ENCODE peak calls at places on chromosome 20, in four cellular contexts. C is HepG2, S is H1, X is GM12878. N is an unnamed sample.

GRCh38 chr20:51596656-51597388 is 54.3 kb upstream of the NFATC2 start:
- DNase-seq in X (no peak), C (no peak), S (no peak), N (no peak)

GRCh38 chr20:19396466-19397081 is 184.1 kb downstream of the SLC24A3 start:
- DNase-seq in C (no peak), X (no peak), S (no peak), N (no peak)

GRCh38 chr20:10453241-10453640 is 18.1 kb downstream of the SLX4IP start:
- DNase-seq in S (no peak), X (peak), C (no peak), N (no peak)

GRCh38 chr20:42007251-42007650 is 389.1 kb upstream of the CHD6 start:
- DNase-seq in S (no peak), C (no peak), X (no peak), N (no peak)

GRCh38 chr20:51169813-51170212 is 146.9 kb upstream of the KCNG1 start:
- DNase-seq in C (no peak), X (no peak), S (peak), N (peak)

GRCh38 chr20:50658804-50659380 is 32.5 kb downstream of the RIPOR3 start:
- DNase-seq in X (no peak), S (no peak), C (no peak), N (no peak)

GRCh38 chr20:21372016-21372415 is 25.3 kb downstream of the NKX2-4 start:
- DNase-seq in C (no peak), S (no peak), X (no peak), N (no peak)

GRCh38 chr20:56155625-56156024 is 92.9 kb upstream of the MC3R start:
- DNase-seq in X (no peak), C (no peak), S (no peak), N (no peak)

GRCh38 chr20:4966826-4967751 is 34.2 kb downstream of the SLC23A2 start:
- DNase-seq in X (no peak), S (no peak), C (peak), N (no peak)

GRCh38 chr20:6600336-6600735 is 167.2 kb upstream of the BMP2 start:
- DNase-seq in C (no peak), S (no peak), X (no peak), N (no peak)

GRCh38 chr20:58344741-58345140 is 35.2 kb downstream of the RAB22A start:
- DNase-seq in C (no peak), X (no peak), S (no peak), N (no peak)

GRCh38 chr20:58352454-58352853 is 36.6 kb upstream of the VAPB start:
- DNase-seq in X (no peak), S (no peak), C (no peak), N (no peak)

DNA sequence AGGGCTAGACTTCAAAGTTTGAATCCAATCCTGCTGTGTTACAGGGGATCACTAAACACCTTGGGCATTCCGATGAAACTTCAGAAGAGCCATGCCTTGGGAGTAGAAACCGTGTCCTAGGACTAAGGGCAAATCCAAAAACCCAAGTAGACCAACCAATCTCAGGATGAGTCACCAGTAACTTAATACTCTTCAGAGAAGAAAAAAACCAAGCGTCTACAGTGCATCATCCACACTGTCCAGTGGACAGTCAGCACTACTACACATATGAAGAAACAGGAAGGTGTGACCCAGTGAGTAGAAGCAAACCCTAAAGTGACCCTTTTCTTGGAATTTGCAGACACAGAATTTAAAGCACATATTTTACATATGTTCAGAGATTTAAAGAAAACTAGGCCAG is 39.4 kb upstream of the VAPB start:
- DNase-seq in C (no peak), S (no peak), X (no peak), N (no peak)
- TF ChIP-seq YY1 in C (no peak), S (no peak), X (no peak), N (no peak)

GRCh38 chr20:23200914-23201313 is 114.8 kb upstream of the CD93 start:
- DNase-seq in S (peak), X (no peak), C (peak), N (peak)
- TF ChIP-seq SUZ12 in S (no peak), X (no peak), C (no peak), N (no peak)

DNA sequence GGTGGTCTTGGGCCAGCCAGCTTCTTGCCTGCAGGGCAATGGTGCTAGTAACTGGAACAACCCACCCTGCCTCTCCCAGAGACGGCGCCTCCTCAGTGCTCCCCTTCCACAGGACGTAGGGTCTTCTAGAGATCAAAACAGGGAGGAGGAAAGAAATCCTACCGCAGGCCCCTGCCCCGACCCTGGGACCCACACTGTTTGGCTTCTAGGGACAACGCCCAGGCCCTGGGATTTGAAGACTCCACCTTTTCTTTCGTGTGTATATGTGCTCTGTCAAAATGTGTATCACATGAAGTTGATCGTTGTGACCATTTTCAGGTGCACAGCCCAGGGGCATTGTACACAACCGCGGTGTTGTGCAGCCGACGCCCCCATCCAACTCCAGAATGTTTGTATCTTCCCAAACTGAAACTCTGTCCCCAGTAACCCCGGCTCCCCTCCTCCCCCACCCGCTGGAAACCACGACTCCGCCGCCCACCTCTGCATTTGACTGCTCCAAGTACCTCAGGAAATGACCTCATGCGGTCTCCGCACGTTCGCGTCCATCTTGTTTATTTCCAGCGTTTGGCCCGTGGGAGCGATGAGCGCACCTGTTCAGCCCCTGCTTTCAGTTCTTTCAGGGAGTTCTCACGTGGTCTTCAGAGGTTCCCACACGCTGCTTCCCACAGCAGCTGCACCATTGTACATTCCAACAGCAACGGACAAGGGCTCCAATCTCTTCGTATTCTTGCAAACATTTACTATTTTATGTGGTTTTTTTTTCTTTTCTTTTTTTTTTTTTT is 3.4 kb upstream of the BHLHE23 start:
- DNase-seq in X (peak), S (no peak), C (no peak), N (no peak)
- TF ChIP-seq YY1 in X (peak), S (no peak), C (peak), N (no peak)

GRCh38 chr20:62519826-62520225 is 44.0 kb upstream of the GATA5 start:
- DNase-seq in X (no peak), S (no peak), C (no peak), N (no peak)

GRCh38 chr20:62524486-62524885 is 48.7 kb upstream of the GATA5 start:
- DNase-seq in C (no peak), X (no peak), S (no peak), N (peak)

GRCh38 chr20:62522748-62523396 is 47.1 kb upstream of the GATA5 start:
- DNase-seq in X (no peak), C (no peak), S (no peak), N (no peak)

GRCh38 chr20:62525014-62525413 is 49.2 kb upstream of the GATA5 start:
- DNase-seq in C (no peak), S (no peak), X (no peak), N (no peak)

DNA sequence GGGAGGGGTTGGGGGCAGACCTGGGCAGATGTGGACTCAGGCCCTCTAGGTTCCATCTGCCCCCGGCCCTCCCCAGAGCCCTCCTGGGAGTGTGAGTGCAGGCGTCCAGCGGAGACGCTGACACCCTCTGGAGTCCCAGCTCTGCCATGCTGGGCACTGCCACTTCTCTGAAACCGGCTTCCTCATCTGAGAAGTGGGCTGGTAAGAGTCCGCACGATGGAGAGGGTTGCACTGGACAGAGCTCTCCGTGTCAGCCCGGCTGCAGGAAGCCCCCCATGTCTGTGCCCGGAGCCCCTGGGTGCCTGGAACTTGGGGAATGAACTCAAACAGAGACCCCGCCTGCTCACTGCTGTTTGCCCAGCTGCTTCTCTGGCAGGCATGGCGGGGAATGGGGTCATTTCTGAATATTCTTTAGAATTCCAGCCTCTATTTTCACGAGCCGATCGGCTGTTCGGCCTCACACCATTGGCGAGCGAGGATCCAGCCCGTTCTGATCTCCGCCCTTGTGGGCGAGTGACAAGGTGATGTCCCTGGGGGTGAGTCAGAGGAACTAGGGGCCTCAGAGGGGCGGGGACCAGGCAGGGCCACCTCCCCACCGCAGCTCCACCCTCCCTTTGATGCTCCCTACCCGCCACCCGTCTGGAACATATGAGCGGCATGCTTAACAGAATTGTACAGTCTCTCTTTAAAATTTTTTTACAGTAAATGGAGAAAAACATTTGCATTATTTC is 47.8 kb upstream of the GATA5 start:
- DNase-seq in C (peak), S (no peak), X (no peak), N (peak)
- TF ChIP-seq SUZ12 in C (no peak), S (no peak), X (no peak), N (no peak)

GRCh38 chr20:33884633-33885032 is 73.5 kb downstream of the CHMP4B start:
- DNase-seq in S (no peak), X (no peak), C (no peak), N (no peak)

GRCh38 chr20:33882481-33882880 is 71.3 kb downstream of the CHMP4B start:
- DNase-seq in X (no peak), C (no peak), S (no peak), N (no peak)

GRCh38 chr20:33882018-33882417 is 70.9 kb downstream of the CHMP4B start:
- DNase-seq in C (no peak), X (no peak), S (no peak), N (no peak)

GRCh38 chr20:33880396-33880795 is 69.2 kb downstream of the CHMP4B start:
- DNase-seq in C (no peak), X (no peak), S (no peak), N (no peak)

GRCh38 chr20:33883164-33883563 is 72.0 kb downstream of the CHMP4B start:
- DNase-seq in X (peak), C (no peak), S (no peak), N (no peak)
- TF ChIP-seq YY1 in X (no peak), C (no peak), S (no peak), N (no peak)

DNA sequence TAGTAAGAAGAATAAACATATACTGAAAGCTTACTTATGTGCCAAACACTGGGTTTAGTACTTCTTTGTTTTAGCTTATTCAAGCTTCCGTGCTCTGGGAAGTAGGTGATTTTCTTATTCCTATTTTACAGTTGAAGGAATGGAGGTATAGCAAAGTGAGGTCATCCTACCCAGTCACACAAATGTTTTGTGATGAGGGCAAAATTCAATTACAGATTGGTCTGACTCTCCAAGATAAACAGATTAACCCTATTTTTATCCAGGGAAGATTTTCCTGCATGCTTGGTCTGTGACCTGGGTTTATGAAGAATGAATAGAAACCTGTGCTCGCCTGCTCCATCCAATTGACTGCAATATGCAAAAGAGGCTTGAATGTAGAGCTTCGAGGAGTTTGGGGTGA is 310.0 kb downstream of the ZNF217 start:
- DNase-seq in C (no peak), X (no peak), S (no peak), N (no peak)
- TF ChIP-seq SUZ12 in C (no peak), X (no peak), S (no peak), N (no peak)

N was measured in NT2/D1.